ENCODE peak calls at places on chromosomes 4 and X, in seven cellular contexts. A, F, X, C, Z, R and N are unnamed samples.

GRCh38 chr4:2932951-2933565 is 30.1 kb downstream of the NOP14 start:
- DNase-seq in Z (no peak), X (no peak), A (no peak), R (no peak), F (no peak), C (no peak), N (no peak)

GRCh38 chrX:155263854-155264628 is at the start of gene RAB39B:
- DNase-seq in X (peak), Z (peak), F (peak), C (peak), A (peak), R (peak), N (peak)

GRCh38 chr4:48668254-48669017 is 111.6 kb downstream of the FRYL start:
- DNase-seq in A (no peak), C (no peak), X (no peak), F (no peak), R (no peak), Z (no peak), N (no peak)

GRCh38 chr4:176792348-176793059 is at the start of gene VEGFC:
- DNase-seq in X (peak), Z (peak), C (no peak), A (peak), R (peak), F (peak), N (peak)

GRCh38 chr4:63787326-63787725 is 621.9 kb downstream of the TECRL start:
- DNase-seq in X (no peak), R (no peak), C (no peak), A (no peak), Z (peak), F (no peak), N (no peak)

GRCh38 chr4:5409980-5410618 is 298.3 kb downstream of the EVC2 start:
- DNase-seq in F (no peak), R (no peak), X (no peak), Z (peak), C (no peak), A (no peak), N (no peak)

GRCh38 chrX:46582325-46582724 is 8.8 kb downstream of the CHST7 start:
- DNase-seq in R (peak), A (no peak), Z (no peak), C (no peak), X (peak), F (no peak), N (no peak)

GRCh38 chrX:7316280-7316679 is 168.3 kb upstream of the PUDP start:
- DNase-seq in F (no peak), X (no peak), C (no peak), Z (no peak), A (no peak), R (no peak), N (no peak)

GRCh38 chr4:136337216-136337615 is 1195.1 kb downstream of the PCDH18 start:
- DNase-seq in C (no peak), F (no peak), Z (no peak), R (no peak), A (no peak), X (no peak), N (no peak)

GRCh38 chr4:97851115-97851514 is 292.2 kb downstream of the STPG2 start:
- DNase-seq in X (no peak), F (no peak), Z (no peak), R (no peak), A (no peak), C (no peak), N (no peak)

GRCh38 chr4:97841512-97841911 is 301.8 kb downstream of the STPG2 start:
- DNase-seq in A (no peak), Z (no peak), F (no peak), R (no peak), X (no peak), C (no peak), N (no peak)

GRCh38 chr4:97845758-97846157 is 297.5 kb downstream of the STPG2 start:
- DNase-seq in F (no peak), C (no peak), Z (peak), A (no peak), R (no peak), X (no peak), N (no peak)
- H4K8ac ChIP-seq in F (no peak), C (no peak), Z (no peak), A (no peak), R (no peak), X (no peak), N (no peak)

GRCh38 chrX:2921750-2922149 is 7.4 kb downstream of the ARSD start:
- DNase-seq in A (no peak), Z (no peak), R (no peak), X (no peak), F (no peak), C (no peak), N (no peak)
- H4K8ac ChIP-seq in A (no peak), Z (no peak), R (no peak), X (no peak), F (no peak), C (no peak), N (no peak)

GRCh38 chr4:42676066-42676951 is 19.4 kb upstream of the ATP8A1 start:
- DNase-seq in C (no peak), A (no peak), X (no peak), R (peak), Z (no peak), F (no peak), N (no peak)
- H4K8ac ChIP-seq in C (no peak), A (no peak), X (no peak), R (no peak), Z (no peak), F (no peak), N (no peak)

DNA sequence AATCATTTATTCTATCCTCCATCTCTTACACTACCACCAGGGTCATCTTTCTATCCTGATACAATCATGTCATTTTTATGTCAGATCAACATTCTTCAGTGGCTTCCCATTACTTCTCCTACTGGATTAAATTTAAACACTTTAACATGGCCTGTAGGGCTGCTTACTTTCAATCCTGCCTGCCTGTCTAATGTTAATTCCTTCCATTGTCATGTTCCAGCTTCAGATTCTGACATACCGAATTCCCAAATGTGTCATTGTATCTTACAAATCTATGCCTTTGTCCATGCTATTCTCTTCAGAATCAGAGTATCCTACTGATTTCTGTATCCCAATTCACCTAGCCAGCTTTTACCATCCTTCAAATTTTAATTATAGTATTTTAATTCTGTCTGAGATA is 49.9 kb upstream of the FHDC1 start:
- DNase-seq in X (no peak), A (no peak), R (no peak), Z (no peak), F (no peak), C (no peak), N (no peak)
- H4K8ac ChIP-seq in X (no peak), A (no peak), R (no peak), Z (no peak), F (no peak), C (no peak), N (no peak)

GRCh38 chr4:6689506-6689960 is 4.1 kb upstream of the S100P start:
- DNase-seq in F (no peak), C (no peak), R (no peak), X (no peak), A (peak), Z (no peak), N (no peak)
- H4K8ac ChIP-seq in F (peak), C (peak), R (peak), X (peak), A (no peak), Z (no peak), N (peak)

GRCh38 chr4:118352843-118353373 is at the start of gene PRSS12:
- DNase-seq in C (peak), Z (peak), X (peak), R (peak), A (peak), F (peak), N (peak)

GRCh38 chr4:118356731-118357130 is 3.9 kb upstream of the PRSS12 start:
- DNase-seq in A (no peak), C (no peak), F (no peak), X (peak), Z (no peak), R (no peak), N (no peak)

GRCh38 chr4:118353452-118353851 is 649 bp upstream of the PRSS12 start:
- DNase-seq in X (no peak), F (no peak), Z (peak), C (no peak), A (no peak), R (no peak), N (no peak)

GRCh38 chr4:118351851-118352827 is 664 bp downstream of the PRSS12 start:
- DNase-seq in Z (peak), A (peak), X (peak), F (peak), R (peak), C (peak), N (peak)

DNA sequence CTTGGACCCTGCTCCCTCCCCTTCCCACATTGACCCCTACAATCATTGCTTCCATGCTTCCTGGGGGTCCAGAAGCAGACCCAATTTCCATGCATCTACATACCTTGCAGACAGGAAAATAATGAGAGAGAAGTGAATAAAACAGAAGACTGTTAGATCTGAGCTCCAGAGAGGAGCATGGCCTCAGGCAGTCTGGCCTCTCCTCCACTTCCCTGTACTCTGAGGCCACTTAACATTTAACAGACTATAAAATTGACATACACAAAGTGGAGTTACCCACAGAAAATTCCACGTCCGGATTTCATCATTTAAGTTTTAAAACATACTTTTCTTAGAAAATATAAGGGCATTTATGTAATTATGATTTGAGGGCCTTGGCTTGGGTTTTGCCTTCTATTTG is 2.1 kb upstream of the PRSS12 start:
- DNase-seq in C (no peak), A (no peak), Z (no peak), R (no peak), F (no peak), X (no peak), N (no peak)
- H4K8ac ChIP-seq in C (peak), A (no peak), Z (no peak), R (no peak), F (no peak), X (no peak), N (no peak)

GRCh38 chr4:188297873-188298272 is 158.6 kb downstream of the TRIML1 start:
- DNase-seq in C (no peak), F (no peak), Z (no peak), A (no peak), X (peak), R (peak), N (no peak)
- H4K8ac ChIP-seq in C (no peak), F (no peak), Z (no peak), A (no peak), X (no peak), R (peak), N (no peak)

DNA sequence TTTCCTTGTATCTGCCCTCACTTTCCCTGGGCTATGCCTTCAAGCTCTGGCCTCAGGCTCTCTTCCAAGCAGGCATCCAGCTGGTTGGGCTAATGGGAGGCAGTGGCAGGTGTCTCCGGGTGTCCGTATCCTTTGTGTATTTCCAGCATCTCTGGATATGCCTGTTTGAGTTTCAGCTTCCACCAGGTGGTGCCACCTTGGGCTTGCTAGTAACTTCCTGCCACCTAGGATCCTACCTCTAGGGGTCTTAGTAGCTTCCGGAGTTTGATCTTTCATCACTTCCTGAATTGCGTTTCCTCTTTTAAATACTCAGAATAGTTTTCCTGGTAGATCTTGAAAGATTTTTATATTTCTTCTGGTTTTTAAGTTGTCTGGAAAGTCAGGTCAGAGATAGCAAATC is 23.2 kb upstream of the ANOS1 start:
- DNase-seq in Z (peak), A (no peak), F (no peak), R (no peak), C (peak), X (no peak), N (no peak)
- H4K8ac ChIP-seq in Z (no peak), A (no peak), F (no peak), R (no peak), C (no peak), X (no peak), N (no peak)

GRCh38 chrX:106692425-106693075 is 34.0 kb upstream of the RNF128 start:
- DNase-seq in F (no peak), C (no peak), X (no peak), Z (no peak), A (no peak), R (no peak), N (no peak)
- H4K8ac ChIP-seq in F (no peak), C (no peak), X (no peak), Z (no peak), A (no peak), R (no peak), N (no peak)